ENCODE peak calls at places on chromosomes 2 and 18, in ten cellular contexts. B, F, R, D, T, S, E, O, C and V are unnamed samples.

GRCh38 chr2:150938586-150938985 is 323.1 kb downstream of the RBM43 start:
- DNase-seq in B (no peak), F (peak), R (peak), D (peak), T (no peak), S (no peak), E (no peak), O (no peak), C (no peak), V (no peak)

GRCh38 chr2:17752892-17753802 is 463 bp downstream of the SMC6 start:
- DNase-seq in B (peak), F (peak), R (peak), D (no peak), T (peak), S (no peak), E (peak), O (peak), C (no peak), V (peak)

GRCh38 chr2:164314148-164314547 is 307.1 kb downstream of the GRB14 start:
- DNase-seq in B (no peak), F (peak), R (peak), D (no peak), T (no peak), S (no peak), E (peak), O (peak), C (no peak), V (no peak)

GRCh38 chr2:66843856-66844255 is 408.9 kb downstream of the MEIS1 start:
- DNase-seq in B (no peak), F (no peak), R (no peak), D (no peak), T (no peak), S (no peak), E (no peak), O (no peak), C (no peak), V (no peak)

GRCh38 chr2:20381457-20381856 is 30.8 kb upstream of the PUM2 start:
- DNase-seq in B (peak), F (no peak), R (no peak), D (no peak), T (peak), S (no peak), E (peak), O (peak), C (no peak), V (peak)

GRCh38 chr2:170821631-170822291 is 5.1 kb downstream of the GAD1 start:
- DNase-seq in B (no peak), F (no peak), R (no peak), D (no peak), T (no peak), S (no peak), E (no peak), O (no peak), C (no peak), V (no peak)

GRCh38 chr18:76708727-76709353 is 113.5 kb upstream of the ZNF236 start:
- DNase-seq in B (no peak), F (no peak), R (no peak), D (no peak), T (no peak), S (no peak), E (no peak), O (no peak), C (no peak), V (no peak)

GRCh38 chr2:238573916-238574315 is 147.2 kb downstream of the ASB1 start:
- DNase-seq in B (no peak), F (no peak), R (no peak), D (no peak), T (no peak), S (no peak), E (no peak), O (peak), C (no peak), V (no peak)

GRCh38 chr2:72953976-72954375 is 36.7 kb downstream of the EMX1 start:
- DNase-seq in B (no peak), F (no peak), R (no peak), D (no peak), T (no peak), S (no peak), E (no peak), O (no peak), C (no peak), V (no peak)

GRCh38 chr2:111662039-111662740 is 221.8 kb downstream of the ANAPC1 start:
- DNase-seq in B (peak), F (peak), R (peak), D (no peak), T (no peak), S (no peak), E (no peak), O (no peak), C (no peak), V (no peak)

GRCh38 chr18:26450989-26451682 is 97.2 kb downstream of the KCTD1 start:
- DNase-seq in B (no peak), F (no peak), R (no peak), D (no peak), T (no peak), S (no peak), E (no peak), O (no peak), C (no peak), V (no peak)

GRCh38 chr2:122519366-122519765 is 763.9 kb downstream of the TSN start:
- DNase-seq in B (no peak), F (no peak), R (no peak), D (no peak), T (no peak), S (no peak), E (peak), O (no peak), C (no peak), V (no peak)

GRCh38 chr2:74385396-74385795 is 5.3 kb upstream of the DCTN1 start:
- DNase-seq in B (no peak), F (peak), R (no peak), D (no peak), T (no peak), S (peak), E (no peak), O (no peak), C (no peak), V (no peak)

GRCh38 chr2:215171151-215171550 is 32.7 kb upstream of the ABCA12 start:
- DNase-seq in B (no peak), F (peak), R (peak), D (no peak), T (no peak), S (no peak), E (no peak), O (no peak), C (no peak), V (no peak)

GRCh38 chr2:44934962-44935853 is 6.3 kb upstream of the SIX3 start:
- DNase-seq in B (no peak), F (no peak), R (no peak), D (no peak), T (no peak), S (no peak), E (peak), O (no peak), C (no peak), V (no peak)

GRCh38 chr2:163943403-163944356 is 207.9 kb upstream of the FIGN start:
- DNase-seq in B (no peak), F (no peak), R (no peak), D (no peak), T (no peak), S (no peak), E (no peak), O (no peak), C (no peak), V (no peak)

GRCh38 chr2:137411556-137411955 is 552.7 kb upstream of the HNMT start:
- DNase-seq in B (no peak), F (no peak), R (no peak), D (no peak), T (no peak), S (no peak), E (no peak), O (no peak), C (no peak), V (no peak)

GRCh38 chr2:234916674-234917073 is 35.1 kb upstream of the SH3BP4 start:
- DNase-seq in B (no peak), F (no peak), R (no peak), D (no peak), T (no peak), S (no peak), E (no peak), O (no peak), C (no peak), V (no peak)